ENCODE peak calls at places on chromosomes 2 and 18, in five cellular contexts. T, O, J, E and R are unnamed samples.

GRCh38 chr18:50866765-50867164 is 12.2 kb upstream of the ME2 start:
- DNase-seq in T (no peak), O (no peak), J (no peak), E (no peak), R (no peak)

GRCh38 chr2:182715121-182715895 is 749 bp upstream of the DNAJC10 start:
- DNase-seq in T (no peak), O (no peak), J (no peak), E (no peak), R (no peak)

GRCh38 chr2:60476206-60476946 is 77.1 kb downstream of the BCL11A start:
- DNase-seq in T (no peak), O (no peak), J (no peak), E (no peak), R (no peak)

GRCh38 chr2:110973275-110973674 is 147.4 kb upstream of the BCL2L11 start:
- DNase-seq in T (no peak), O (no peak), J (no peak), E (no peak), R (no peak)

GRCh38 chr18:34223164-34223892 is 1.4 kb downstream of the NOL4 start:
- DNase-seq in T (no peak), O (no peak), J (peak), E (peak), R (peak)

GRCh38 chr2:239540174-239540573 is 139.4 kb upstream of the HDAC4 start:
- DNase-seq in T (peak), O (no peak), J (no peak), E (no peak), R (no peak)

GRCh38 chr18:22872894-22873537 is 60.1 kb upstream of the RBBP8 start:
- DNase-seq in T (no peak), O (peak), J (no peak), E (no peak), R (no peak)

GRCh38 chr2:189782221-189782671 is 1.9 kb downstream of the ORMDL1 start:
- DNase-seq in T (no peak), O (no peak), J (no peak), E (peak), R (no peak)

GRCh38 chr2:105872142-105872728 is 127.5 kb downstream of the NCK2 start:
- DNase-seq in T (no peak), O (no peak), J (no peak), E (peak), R (no peak)

GRCh38 chr2:109000654-109001600 is 11.9 kb upstream of the EDAR start:
- DNase-seq in T (no peak), O (no peak), J (no peak), E (no peak), R (no peak)